ENCODE peak calls at places on chromosomes 16 and 17, in seven cellular contexts. J, N, H, A, E, I and Q are unnamed samples.
A peak's percentile ranks its signal among the peaks of the same experiment; 100 is the strongest.

GRCh38 chr16:85521737-85522042 is 91.4 kb upstream of the GSE1 start:
- DNase-seq in J (no peak), N (no peak), H (no peak), A (no peak), E (no peak), I (no peak), Q (no peak)

GRCh38 chr17:76379646-76380376 is 4.6 kb upstream of the SPHK1 start:
- DNase-seq in J (no peak), N (no peak), H (no peak), A (no peak), E (no peak), I (no peak), Q (no peak)

GRCh38 chr16:7422489-7422888 is 89.8 kb downstream of the RBFOX1 start:
- DNase-seq in J (no peak), N (no peak), H (no peak), A (no peak), E (no peak), I (no peak), Q (no peak)

GRCh38 chr17:65268832-65269231 is 131.7 kb downstream of the RGS9 start:
- DNase-seq in J (no peak), N (no peak), H (no peak), A (no peak), E (no peak), I (no peak), Q (no peak)

GRCh38 chr16:19123535-19124178 is 9.9 kb downstream of the ITPRIPL2 start:
- DNase-seq in J (peak; percentile 62), N (no peak), H (no peak), A (no peak), E (peak; percentile 86), I (no peak), Q (no peak)

GRCh38 chr17:60439501-60439900 is 17.2 kb downstream of the CHCT1 start:
- DNase-seq in J (no peak), N (no peak), H (no peak), A (no peak), E (no peak), I (no peak), Q (no peak)

GRCh38 chr16:89115216-89115949 is 21.7 kb downstream of the ACSF3 start:
- DNase-seq in J (peak; percentile 84), N (peak; percentile 85), H (peak; percentile 16), A (no peak), E (peak; percentile 85), I (peak; percentile 90), Q (no peak)

GRCh38 chr16:630815-631405 is at the start of gene WFIKKN1:
- DNase-seq in J (peak; percentile 68), N (no peak), H (peak; percentile 70), A (peak; percentile 94), E (no peak), I (peak; percentile 72), Q (peak; percentile 25)

GRCh38 chr16:88754912-88755744 is 29.9 kb downstream of the PIEZO1 start:
- DNase-seq in J (no peak), N (no peak), H (no peak), A (no peak), E (no peak), I (no peak), Q (no peak)

GRCh38 chr17:37884516-37884915 is 39.7 kb upstream of the TBC1D3K start:
- DNase-seq in J (no peak), N (no peak), H (no peak), A (no peak), E (no peak), I (no peak), Q (no peak)

GRCh38 chr16:86553356-86553755 is 1.7 kb downstream of the MTHFSD start:
- DNase-seq in J (no peak), N (no peak), H (no peak), A (no peak), E (no peak), I (no peak), Q (no peak)

GRCh38 chr16:78748471-78748929 is 649.0 kb downstream of the WWOX start:
- DNase-seq in J (no peak), N (no peak), H (no peak), A (no peak), E (no peak), I (no peak), Q (no peak)

GRCh38 chr17:17951524-17951923 is 20.7 kb downstream of the TOM1L2 start:
- DNase-seq in J (no peak), N (no peak), H (no peak), A (no peak), E (no peak), I (no peak), Q (no peak)

GRCh38 chr16:46638947-46639925 is 18.1 kb upstream of the SHCBP1 start:
- DNase-seq in J (no peak), N (no peak), H (no peak), A (no peak), E (no peak), I (no peak), Q (no peak)

GRCh38 chr17:21039839-21040575 is 2.8 kb downstream of the USP22 start:
- DNase-seq in J (no peak), N (no peak), H (peak; percentile 56), A (peak; percentile 59), E (no peak), I (peak; percentile 82), Q (no peak)

GRCh38 chr16:4323845-4324478 is 8.1 kb downstream of the GLIS2 start:
- DNase-seq in J (peak; percentile 80), N (peak; percentile 85), H (peak; percentile 83), A (peak; percentile 79), E (peak; percentile 40), I (peak; percentile 90), Q (peak; percentile 74)

GRCh38 chr16:4322121-4323035 is 6.5 kb downstream of the GLIS2 start:
- DNase-seq in J (peak; percentile 55), N (no peak), H (peak; percentile 31), A (no peak), E (no peak), I (peak; percentile 48), Q (no peak)

GRCh38 chr16:4324479-4324868 is 8.6 kb downstream of the GLIS2 start:
- DNase-seq in J (no peak), N (no peak), H (no peak), A (no peak), E (no peak), I (no peak), Q (no peak)

GRCh38 chr16:4321286-4322120 is 5.6 kb downstream of the GLIS2 start:
- DNase-seq in J (no peak), N (no peak), H (no peak), A (no peak), E (no peak), I (peak; percentile 64), Q (no peak)

DNA sequence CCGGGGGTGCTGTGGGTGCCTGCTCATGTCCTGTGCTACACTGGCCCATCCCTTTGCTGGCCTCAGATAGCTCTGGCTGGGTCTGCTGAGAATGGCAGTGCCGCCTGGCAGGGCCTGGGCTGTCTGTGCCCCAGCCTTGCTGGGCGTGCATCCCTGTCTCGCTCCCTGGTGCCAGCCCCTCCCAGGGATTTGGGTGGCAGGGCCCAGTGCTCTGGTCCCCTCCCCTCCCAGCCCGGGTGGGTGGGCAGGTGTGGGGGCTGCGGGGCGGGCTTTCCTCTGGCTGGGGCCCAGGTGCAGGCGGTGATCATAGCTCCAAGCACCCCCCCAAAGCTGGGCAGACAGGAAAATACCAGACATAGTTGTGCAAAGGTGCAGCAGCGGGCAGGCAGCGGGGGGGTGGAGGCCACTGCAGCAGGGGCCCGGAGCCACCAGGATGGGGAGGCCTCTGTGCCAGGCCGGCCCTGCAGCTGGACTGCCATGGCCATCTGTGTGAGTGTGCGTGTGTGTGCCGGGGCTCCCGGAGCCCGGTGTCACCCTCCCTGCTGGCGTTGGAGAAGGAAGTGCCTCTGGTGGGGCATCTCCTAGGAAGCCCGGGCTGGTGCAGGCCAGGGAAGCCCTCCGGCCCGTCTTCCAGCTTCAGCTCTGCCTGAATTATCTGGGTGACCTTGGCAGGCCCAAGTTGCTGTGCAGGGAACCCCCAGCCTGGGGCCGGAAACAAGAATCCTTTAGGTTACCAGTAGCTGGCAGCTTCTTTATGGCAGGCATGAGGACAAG is 7.4 kb downstream of the GLIS2 start:
- DNase-seq in J (peak; percentile 53), N (no peak), H (peak; percentile 45), A (no peak), E (no peak), I (peak; percentile 71), Q (no peak)
- H3K4me1 ChIP-seq in J (peaks cover 12% of the 10 kb centered on the region), N (peaks cover 83% of the 10 kb centered on the region), H (peaks cover 44% of the 10 kb centered on the region), A (peaks cover 45% of the 10 kb centered on the region), E (peaks cover 31% of the 10 kb centered on the region), I (peaks cover 28% of the 10 kb centered on the region), Q (peaks cover 4% of the 10 kb centered on the region)

DNA sequence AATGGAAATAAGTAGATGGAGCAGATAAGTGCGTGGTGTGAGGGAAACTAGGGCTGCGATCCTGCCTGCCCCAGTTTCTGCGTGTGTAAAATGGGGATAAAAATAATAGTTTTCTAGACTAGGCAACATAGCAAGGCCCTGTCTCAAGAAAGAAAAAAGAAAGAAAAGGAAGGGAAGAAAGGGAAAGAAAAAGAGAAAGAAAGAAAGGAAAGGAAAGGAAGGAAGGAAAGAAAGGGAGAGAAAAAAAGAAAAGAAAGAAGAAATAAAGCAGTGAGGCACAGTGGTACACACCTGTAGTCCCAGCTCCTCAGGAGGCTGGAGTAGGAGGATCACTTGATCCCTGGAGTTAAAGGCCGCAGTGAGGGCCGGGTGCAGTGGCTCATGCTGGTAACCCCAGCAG is 2.2 kb upstream of the PKMYT1 start:
- DNase-seq in J (no peak), N (no peak), H (no peak), A (no peak), E (no peak), I (no peak), Q (no peak)
- H3K27ac ChIP-seq in J (no peak overlapping the region), N (no peak overlapping the region), H (no peak overlapping the region), A (no peak overlapping the region), E (no peak overlapping the region), I (no peak overlapping the region), Q (no peak overlapping the region)

DNA sequence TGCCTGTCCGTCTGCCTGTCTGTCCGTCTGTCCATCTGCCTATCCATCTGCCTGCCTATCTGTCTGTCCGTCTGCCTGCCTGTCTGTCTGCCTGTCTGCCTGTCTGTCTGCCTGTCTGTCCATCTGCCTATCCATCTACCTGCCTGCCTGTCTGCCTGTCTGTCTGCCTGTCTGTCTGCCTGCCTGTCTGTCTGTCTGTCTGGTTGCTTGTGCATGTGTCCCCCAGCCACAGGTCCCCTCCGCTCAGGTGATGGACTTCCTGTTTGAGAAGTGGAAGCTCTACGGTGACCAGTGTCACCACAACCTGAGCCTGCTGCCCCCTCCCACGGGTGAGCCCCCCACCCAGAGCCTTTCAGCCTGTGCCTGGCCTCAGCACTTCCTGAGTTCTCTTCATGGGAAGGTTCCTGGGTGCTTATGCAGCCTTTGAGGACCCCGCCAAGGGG is 5.6 kb downstream of the GCGR start:
- DNase-seq in J (no peak), N (no peak), H (no peak), A (no peak), E (no peak), I (no peak), Q (no peak)
- H3K4me3 ChIP-seq in J (no peak overlapping the region), N (no peak overlapping the region), H (no peak overlapping the region), A (no peak overlapping the region), E (no peak overlapping the region), I (no peak overlapping the region), Q (no peak overlapping the region)

GRCh38 chr17:28055546-28056275 is 13.2 kb downstream of the NLK start:
- DNase-seq in J (no peak), N (no peak), H (no peak), A (no peak), E (no peak), I (no peak), Q (no peak)
- H3K4me1 ChIP-seq in J (peaks cover 24% of the 10 kb centered on the region), N (peaks cover 9% of the 10 kb centered on the region), H (peaks cover 7% of the 10 kb centered on the region), A (peaks cover 28% of the 10 kb centered on the region), E (no peaks in the 10 kb centered on the region), I (peaks cover 4% of the 10 kb centered on the region), Q (peaks cover 5% of the 10 kb centered on the region)